ENCODE peak calls at places on chromosomes 12 and 14, in nine cellular contexts. G is brain microvascular endothelial cell; K is activated effector memory CD4-positive, alpha-beta T cell treated with Interleukin-2 at 50 U/mL for 16 hours; H is iris pigment epithelial cell; D is stimulated activated CD4-positive, alpha-beta T cell treated with anti-CD3 and anti-CD28 coated beads, Interleukin-2, amount 100 ng/mL, for 48 hours; Q is memory B cell; L is AG09319; M is ACHN; A is Kasumi-1. V is an unnamed sample.

GRCh38 chr14:57390037-57390805 is at the start of gene NAA30:
- DNase-seq in D (peak; percentile 82), M (peak; percentile 94), K (peak; percentile 87), Q (peak; percentile 93), A (peak; percentile 96), H (peak; percentile 93), L (peak; percentile 78), G (peak; percentile 93), V (peak; percentile 71)

GRCh38 chr14:65453807-65454480 is 41.4 kb downstream of the FUT8 start:
- DNase-seq in M (no peak), L (no peak), Q (no peak), H (peak; percentile 36), G (no peak), K (no peak), D (no peak), A (no peak), V (no peak)

GRCh38 chr12:123834845-123835244 is 72.7 kb downstream of the DNAH10 start:
- DNase-seq in A (no peak), K (no peak), Q (no peak), H (no peak), M (no peak), D (no peak), G (no peak), L (no peak), V (no peak)

GRCh38 chr12:56188116-56188785 is 1.0 kb downstream of the SMARCC2 start:
- DNase-seq in H (no peak), Q (no peak), D (no peak), M (no peak), K (no peak), L (no peak), A (peak; percentile 46), G (no peak), V (no peak)

GRCh38 chr14:25007832-25008231 is 42.1 kb downstream of the STXBP6 start:
- DNase-seq in M (no peak), G (no peak), A (no peak), Q (no peak), D (no peak), H (no peak), L (no peak), K (no peak), V (no peak)

GRCh38 chr12:57270966-57271470 is 20.0 kb upstream of the STAC3 start:
- DNase-seq in K (no peak), D (no peak), M (no peak), G (no peak), Q (no peak), A (no peak), H (no peak), L (no peak), V (no peak)

GRCh38 chr14:53793790-53794560 is 162.7 kb downstream of the BMP4 start:
- DNase-seq in A (no peak), M (no peak), Q (no peak), H (peak; percentile 6), K (no peak), L (no peak), D (no peak), G (no peak), V (no peak)

GRCh38 chr14:104741108-104741802 is 11.7 kb upstream of the SIVA1 start:
- DNase-seq in D (no peak), A (no peak), Q (no peak), G (no peak), K (no peak), M (no peak), L (no peak), H (no peak), V (no peak)

GRCh38 chr12:4031703-4032291 is 158.6 kb upstream of the PARP11 start:
- DNase-seq in L (no peak), D (no peak), K (no peak), M (peak; percentile 64), H (peak; percentile 75), Q (no peak), G (peak; percentile 35), A (no peak), V (no peak)

GRCh38 chr14:102819176-102819628 is 42.0 kb downstream of the TRAF3 start:
- DNase-seq in D (peak; percentile 66), M (no peak), H (no peak), G (no peak), Q (no peak), A (no peak), K (peak; percentile 44), L (no peak), V (no peak)

GRCh38 chr14:101595887-101596721 is 34.8 kb downstream of the DIO3 start:
- DNase-seq in M (no peak), K (peak; percentile 24), A (peak; percentile 65), Q (no peak), L (no peak), D (peak; percentile 17), H (no peak), G (no peak), V (no peak)

GRCh38 chr12:16955083-16955657 is 349.2 kb upstream of the LMO3 start:
- DNase-seq in M (peak; percentile 86), G (no peak), H (peak; percentile 11), Q (no peak), L (no peak), K (no peak), A (no peak), D (no peak), V (no peak)

GRCh38 chr12:24487606-24488005 is 461.3 kb downstream of the BCAT1 start:
- DNase-seq in Q (no peak), G (peak; percentile 16), L (no peak), M (no peak), A (no peak), D (no peak), H (peak; percentile 60), K (no peak), V (no peak)

GRCh38 chr12:41289461-41289860 is 101.3 kb downstream of the PDZRN4 start:
- DNase-seq in Q (no peak), L (no peak), K (no peak), H (no peak), A (no peak), M (no peak), G (no peak), D (no peak), V (no peak)

GRCh38 chr12:29066061-29066588 is 83.0 kb upstream of the FAR2 start:
- DNase-seq in G (peak; percentile 52), A (peak; percentile 38), Q (no peak), L (no peak), D (no peak), H (peak; percentile 54), K (no peak), M (no peak), V (no peak)

GRCh38 chr14:55129428-55130193 is 559 bp downstream of the LGALS3 start:
- DNase-seq in Q (peak; percentile 22), K (peak; percentile 33), L (no peak), H (peak; percentile 89), M (peak; percentile 66), A (peak; percentile 9), G (peak; percentile 73), D (peak; percentile 17), V (no peak)

GRCh38 chr14:33900706-33901105 is 50.2 kb downstream of the EGLN3 start:
- DNase-seq in H (no peak), K (no peak), L (no peak), A (no peak), D (no peak), M (no peak), G (no peak), Q (no peak), V (no peak)

V was measured in AG04450.